ENCODE peak calls at places on chromosome 2, in seven cellular contexts. One of them, this sample, is unnamed.
A peak's percentile ranks its signal among the peaks of the same experiment; 100 is the strongest.

GRCh38 chr2:72515696-72516095 is 310.1 kb downstream of the EXOC6B start:
- DNase-seq in T-helper 17 cell: no peak
- DNase-seq in GM04504: no peak
- DNase-seq in AG10803: peak; percentile 13
- DNase-seq in SJSA1: peak; percentile 58
- DNase-seq in heart left ventricle: no peak
- DNase-seq in AG20443: peak; percentile 18
- DNase-seq in this sample: no peak

GRCh38 chr2:26847663-26848335 is at the start of gene DPYSL5:
- DNase-seq in T-helper 17 cell: peak; percentile 8
- DNase-seq in GM04504: no peak
- DNase-seq in AG10803: no peak
- DNase-seq in SJSA1: no peak
- DNase-seq in heart left ventricle: no peak
- DNase-seq in AG20443: no peak
- DNase-seq in this sample: no peak

GRCh38 chr2:195709901-195710300 is 52.9 kb downstream of the SLC39A10 start:
- DNase-seq in T-helper 17 cell: no peak
- DNase-seq in GM04504: no peak
- DNase-seq in AG10803: no peak
- DNase-seq in SJSA1: no peak
- DNase-seq in heart left ventricle: no peak
- DNase-seq in AG20443: no peak
- DNase-seq in this sample: no peak

GRCh38 chr2:64751286-64752260 is 97.9 kb upstream of the SERTAD2 start:
- DNase-seq in T-helper 17 cell: no peak
- DNase-seq in GM04504: peak; percentile 99
- DNase-seq in AG10803: no peak
- DNase-seq in SJSA1: peak; percentile 100
- DNase-seq in heart left ventricle: no peak
- DNase-seq in AG20443: peak; percentile 98
- DNase-seq in this sample: no peak

GRCh38 chr2:40284797-40285196 is 167.1 kb downstream of the SLC8A1 start:
- DNase-seq in T-helper 17 cell: no peak
- DNase-seq in GM04504: no peak
- DNase-seq in AG10803: peak; percentile 27
- DNase-seq in SJSA1: no peak
- DNase-seq in heart left ventricle: no peak
- DNase-seq in AG20443: no peak
- DNase-seq in this sample: no peak

GRCh38 chr2:11962707-11963358 is 216.4 kb downstream of the LPIN1 start:
- DNase-seq in T-helper 17 cell: no peak
- DNase-seq in GM04504: no peak
- DNase-seq in AG10803: no peak
- DNase-seq in SJSA1: no peak
- DNase-seq in heart left ventricle: peak; percentile 34
- DNase-seq in AG20443: no peak
- DNase-seq in this sample: no peak

GRCh38 chr2:216653931-216654365 is 20.7 kb downstream of the IGFBP2 start:
- DNase-seq in T-helper 17 cell: no peak
- DNase-seq in GM04504: no peak
- DNase-seq in AG10803: peak; percentile 45
- DNase-seq in SJSA1: no peak
- DNase-seq in heart left ventricle: no peak
- DNase-seq in AG20443: no peak
- DNase-seq in this sample: peak; percentile 73

GRCh38 chr2:9703085-9703641 is 72.4 kb upstream of the YWHAQ start:
- DNase-seq in T-helper 17 cell: peak; percentile 81
- DNase-seq in GM04504: peak; percentile 94
- DNase-seq in AG10803: peak; percentile 91
- DNase-seq in SJSA1: peak; percentile 75
- DNase-seq in heart left ventricle: no peak
- DNase-seq in AG20443: peak; percentile 96
- DNase-seq in this sample: no peak

GRCh38 chr2:172928754-172929153 is 146.9 kb upstream of the MAP3K20 start:
- DNase-seq in T-helper 17 cell: no peak
- DNase-seq in GM04504: no peak
- DNase-seq in AG10803: peak; percentile 11
- DNase-seq in SJSA1: peak; percentile 38
- DNase-seq in heart left ventricle: no peak
- DNase-seq in AG20443: no peak
- DNase-seq in this sample: no peak

GRCh38 chr2:241833101-241833937 is 24.3 kb downstream of the NEU4 start:
- DNase-seq in T-helper 17 cell: no peak
- DNase-seq in GM04504: peak; percentile 42
- DNase-seq in AG10803: peak; percentile 86
- DNase-seq in SJSA1: no peak
- DNase-seq in heart left ventricle: no peak
- DNase-seq in AG20443: no peak
- DNase-seq in this sample: peak; percentile 64

GRCh38 chr2:212692466-212692865 is 153.9 kb upstream of the ERBB4 start:
- DNase-seq in T-helper 17 cell: no peak
- DNase-seq in GM04504: no peak
- DNase-seq in AG10803: no peak
- DNase-seq in SJSA1: no peak
- DNase-seq in heart left ventricle: no peak
- DNase-seq in AG20443: no peak
- DNase-seq in this sample: no peak

GRCh38 chr2:164840458-164840929 is 1.1 kb downstream of the COBLL1 start:
- DNase-seq in T-helper 17 cell: no peak
- DNase-seq in GM04504: no peak
- DNase-seq in AG10803: no peak
- DNase-seq in SJSA1: peak; percentile 8
- DNase-seq in heart left ventricle: peak; percentile 50
- DNase-seq in AG20443: peak; percentile 45
- DNase-seq in this sample: no peak

GRCh38 chr2:179031731-179032408 is 18.1 kb downstream of the CCDC141 start:
- DNase-seq in T-helper 17 cell: no peak
- DNase-seq in GM04504: peak; percentile 35
- DNase-seq in AG10803: peak; percentile 53
- DNase-seq in SJSA1: no peak
- DNase-seq in heart left ventricle: no peak
- DNase-seq in AG20443: peak; percentile 27
- DNase-seq in this sample: peak; percentile 98

GRCh38 chr2:236985940-236986339 is 99.7 kb upstream of the COPS8 start:
- DNase-seq in T-helper 17 cell: no peak
- DNase-seq in GM04504: no peak
- DNase-seq in AG10803: no peak
- DNase-seq in SJSA1: no peak
- DNase-seq in heart left ventricle: no peak
- DNase-seq in AG20443: no peak
- DNase-seq in this sample: no peak

GRCh38 chr2:219172231-219173154 is 2.7 kb upstream of the SLC23A3 start:
- DNase-seq in T-helper 17 cell: no peak
- DNase-seq in GM04504: no peak
- DNase-seq in AG10803: no peak
- DNase-seq in SJSA1: no peak
- DNase-seq in heart left ventricle: no peak
- DNase-seq in AG20443: no peak
- DNase-seq in this sample: no peak

GRCh38 chr2:136131484-136131960 is 13.6 kb upstream of the CXCR4 start:
- DNase-seq in T-helper 17 cell: peak; percentile 45
- DNase-seq in GM04504: no peak
- DNase-seq in AG10803: no peak
- DNase-seq in SJSA1: no peak
- DNase-seq in heart left ventricle: no peak
- DNase-seq in AG20443: no peak
- DNase-seq in this sample: no peak

GRCh38 chr2:158394453-158394852 is 62.1 kb downstream of the CCDC148 start:
- DNase-seq in T-helper 17 cell: no peak
- DNase-seq in GM04504: no peak
- DNase-seq in AG10803: peak; percentile 62
- DNase-seq in SJSA1: peak; percentile 39
- DNase-seq in heart left ventricle: no peak
- DNase-seq in AG20443: peak; percentile 24
- DNase-seq in this sample: no peak

GRCh38 chr2:200177971-200178911 is 128.3 kb upstream of the SPATS2L start:
- DNase-seq in T-helper 17 cell: no peak
- DNase-seq in GM04504: no peak
- DNase-seq in AG10803: peak; percentile 75
- DNase-seq in SJSA1: no peak
- DNase-seq in heart left ventricle: peak; percentile 59
- DNase-seq in AG20443: peak; percentile 30
- DNase-seq in this sample: no peak

GRCh38 chr2:190407246-190407661 is 901 bp upstream of the MFSD6 start:
- DNase-seq in T-helper 17 cell: peak; percentile 42
- DNase-seq in GM04504: no peak
- DNase-seq in AG10803: no peak
- DNase-seq in SJSA1: no peak
- DNase-seq in heart left ventricle: no peak
- DNase-seq in AG20443: no peak
- DNase-seq in this sample: no peak